ENCODE peak calls at places on chromosomes 4 and X, in four cellular contexts. K is K562, C is H1, Q is GM12878. O is an unnamed sample.

GRCh38 chr4:46886711-46887110 is 22.3 kb downstream of the COX7B2 start:
- DNase-seq in K (no peak), C (no peak), Q (no peak), O (peak; percentile 39)

GRCh38 chrX:71622347-71623104 is 4.2 kb upstream of the CXCR3 start:
- DNase-seq in K (peak; percentile 23), Q (peak; percentile 68), C (peak; percentile 53), O (peak; percentile 57)

GRCh38 chr4:77220841-77221613 is 64.0 kb downstream of the CCNG2 start:
- DNase-seq in Q (no peak), K (peak; percentile 10), C (no peak), O (peak; percentile 54)

GRCh38 chr4:162011039-162011438 is 152.8 kb downstream of the FSTL5 start:
- DNase-seq in Q (no peak), C (no peak), K (no peak), O (peak; percentile 0)

GRCh38 chr4:96465834-96466233 is 625.9 kb downstream of the PDHA2 start:
- DNase-seq in K (no peak), Q (no peak), C (no peak), O (no peak)

GRCh38 chr4:106264331-106264728 is 51.7 kb downstream of the TBCK start:
- DNase-seq in K (peak; percentile 11), C (no peak), Q (no peak), O (peak; percentile 17)

GRCh38 chr4:170259631-170260153 is 169.9 kb upstream of the AADAT start:
- DNase-seq in C (peak; percentile 89), K (peak; percentile 62), Q (peak; percentile 65), O (peak; percentile 60)

GRCh38 chr4:179415842-179416223 is 1973.6 kb upstream of the AGA start:
- DNase-seq in C (no peak), K (no peak), Q (no peak), O (peak; percentile 10)

GRCh38 chr4:55545681-55546632 is 752 bp downstream of the CLOCK start:
- DNase-seq in Q (no peak), C (peak; percentile 82), K (peak; percentile 75), O (peak; percentile 62)

GRCh38 chr4:81314196-81314896 is 99.3 kb upstream of the PRKG2 start:
- DNase-seq in K (no peak), C (no peak), Q (no peak), O (peak; percentile 91)

GRCh38 chrX:41180194-41180902 is 95.1 kb downstream of the USP9X start:
- DNase-seq in Q (peak; percentile 59), C (no peak), K (peak; percentile 40), O (peak; percentile 77)

GRCh38 chrX:16671005-16671404 is 21.0 kb downstream of the S100G start:
- DNase-seq in Q (no peak), C (no peak), K (peak; percentile 50), O (peak; percentile 72)

GRCh38 chr4:114040319-114041116 is 61.1 kb upstream of the ARSJ start:
- DNase-seq in Q (peak; percentile 36), K (no peak), C (no peak), O (peak; percentile 26)

GRCh38 chrX:140723251-140723650 is 13.7 kb downstream of the LINC00632 start:
- DNase-seq in Q (no peak), K (no peak), C (no peak), O (peak; percentile 19)

GRCh38 chrX:16946361-16946964 is at the start of gene REPS2:
- DNase-seq in Q (no peak), C (peak; percentile 78), K (peak; percentile 95), O (peak; percentile 18)

GRCh38 chr4:88284378-88285234 is at the start of gene PPM1K:
- DNase-seq in K (peak; percentile 98), Q (peak; percentile 93), C (peak; percentile 99), O (peak; percentile 98)

GRCh38 chr4:24434193-24434728 is 150.1 kb downstream of the DHX15 start:
- DNase-seq in K (no peak), Q (no peak), C (no peak), O (no peak)

GRCh38 chr4:85078016-85078415 is 111.5 kb upstream of the WDFY3 start:
- DNase-seq in Q (no peak), C (no peak), K (no peak), O (no peak)

GRCh38 chrX:129759576-129760061 is 20.1 kb upstream of the SASH3 start:
- DNase-seq in C (no peak), K (peak; percentile 18), Q (no peak), O (peak; percentile 83)

GRCh38 chrX:29787666-29788065 is 427.7 kb upstream of the MAGEB2 start:
- DNase-seq in C (no peak), K (no peak), Q (no peak), O (peak; percentile 33)

GRCh38 chrX:139766545-139766983 is 58.6 kb upstream of the MCF2 start:
- DNase-seq in C (no peak), Q (peak; percentile 8), K (no peak), O (no peak)

GRCh38 chrX:53018627-53019026 is 30.0 kb upstream of the GPR173 start:
- DNase-seq in C (no peak), Q (no peak), K (no peak), O (no peak)

GRCh38 chr4:156298230-156298629 is 344.6 kb upstream of the CTSO start:
- DNase-seq in C (no peak), Q (no peak), K (no peak), O (peak; percentile 97)

GRCh38 chr4:71472946-71473345 is 134.1 kb downstream of the SLC4A4 start:
- DNase-seq in Q (no peak), C (no peak), K (no peak), O (peak; percentile 89)

GRCh38 chrX:134925551-134925950 is 65.2 kb upstream of the SMIM10 start:
- DNase-seq in K (no peak), C (no peak), Q (no peak), O (no peak)

GRCh38 chr4:2101346-2102044 is 42.4 kb downstream of the NAT8L start:
- DNase-seq in Q (no peak), K (no peak), C (no peak), O (peak; percentile 48)

GRCh38 chr4:176945314-176945713 is 152.6 kb upstream of the VEGFC start:
- DNase-seq in Q (no peak), C (no peak), K (no peak), O (no peak)

GRCh38 chr4:153028535-153028934 is 92.4 kb downstream of the FHDC1 start:
- DNase-seq in Q (no peak), C (no peak), K (no peak), O (no peak)

GRCh38 chr4:74474345-74475099 is 29.6 kb downstream of the AREG start:
- DNase-seq in Q (no peak), K (no peak), C (no peak), O (peak; percentile 77)

GRCh38 chr4:40702800-40703151 is 47.0 kb upstream of the NSUN7 start:
- DNase-seq in K (no peak), Q (no peak), C (no peak), O (no peak)

GRCh38 chr4:55396305-55397023 is 707 bp downstream of the TMEM165 start:
- DNase-seq in K (peak; percentile 54), Q (no peak), C (peak; percentile 74), O (peak; percentile 38)

GRCh38 chrX:40172169-40172979 is 74.6 kb upstream of the BCOR start:
- DNase-seq in C (peak; percentile 50), K (peak; percentile 71), Q (no peak), O (peak; percentile 44)

GRCh38 chrX:40172980-40173661 is 75.4 kb upstream of the BCOR start:
- DNase-seq in C (no peak), Q (no peak), K (no peak), O (no peak)

GRCh38 chrX:40175416-40176255 is 77.9 kb upstream of the BCOR start:
- DNase-seq in C (peak; percentile 56), Q (no peak), K (peak; percentile 44), O (no peak)

GRCh38 chrX:40174594-40175415 is 77.0 kb upstream of the BCOR start:
- DNase-seq in K (no peak), C (peak; percentile 57), Q (no peak), O (no peak)

DNA sequence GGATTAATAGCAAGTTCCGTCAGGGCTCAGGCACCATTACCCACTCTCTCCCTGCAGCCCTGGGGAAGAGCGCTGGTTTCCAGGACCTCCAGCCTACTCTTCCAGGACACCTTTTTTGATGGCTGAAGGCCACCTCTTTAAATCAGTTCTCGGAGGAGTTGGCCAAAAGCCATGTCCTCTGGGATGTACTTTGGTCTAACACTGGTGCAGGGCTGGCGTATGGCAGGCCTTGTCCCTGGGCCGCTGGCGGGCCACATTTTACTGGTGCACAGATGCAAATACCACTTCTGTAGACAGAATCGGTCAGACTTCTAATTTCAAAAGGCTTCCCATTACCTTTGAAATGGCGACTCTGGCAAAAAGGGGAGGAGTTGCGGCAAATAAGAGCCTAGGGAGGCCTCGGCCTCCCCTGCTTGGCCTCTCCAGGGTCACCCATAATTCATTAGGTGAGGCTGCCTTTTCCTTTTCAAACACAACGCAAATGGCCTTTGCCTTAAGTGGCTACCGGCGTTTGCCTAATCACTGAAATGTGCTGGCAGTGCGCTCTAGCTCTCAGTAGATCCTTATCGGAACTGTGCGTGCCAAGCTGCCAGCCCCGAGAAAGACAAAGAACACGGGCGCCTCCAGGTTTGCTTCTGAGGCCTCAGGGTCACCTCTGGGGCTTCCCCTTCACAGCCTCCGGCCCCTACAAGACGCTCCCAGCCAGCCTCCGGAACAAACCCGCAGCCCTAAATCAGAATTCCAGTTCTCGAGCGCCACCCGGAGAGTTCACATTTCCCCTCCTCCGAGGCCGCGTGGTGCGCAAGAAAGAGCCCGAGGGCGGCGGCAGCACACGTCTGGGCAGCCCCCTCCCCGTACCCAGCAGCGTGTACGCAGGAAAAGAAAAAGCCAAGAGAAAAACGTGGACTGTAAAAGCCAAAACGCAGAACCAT is 76.2 kb upstream of the BCOR start:
- DNase-seq in K (no peak), C (peak; percentile 50), Q (no peak), O (no peak)
- TF ChIP-seq CHD1 in K (no peak), C (no peak), Q (no peak), O (no peak)

GRCh38 chr4:14924080-14924916 is 78.0 kb upstream of the CPEB2 start:
- DNase-seq in C (no peak), Q (no peak), K (no peak), O (no peak)
- TF ChIP-seq CHD1 in C (no peak), Q (no peak), K (no peak), O (no peak)

GRCh38 chr4:32831104-32831503 is 2110.9 kb downstream of the PCDH7 start:
- DNase-seq in C (no peak), Q (no peak), K (no peak), O (no peak)
- TF ChIP-seq CHD1 in C (no peak), Q (no peak), K (no peak), O (no peak)

GRCh38 chrX:77447339-77448149 is at the start of gene FGF16:
- DNase-seq in K (no peak), Q (no peak), C (peak; percentile 56), O (no peak)
- TF ChIP-seq CHD1 in K (no peak), Q (no peak), C (no peak), O (no peak)

GRCh38 chr4:138406881-138407280 is 164.7 kb upstream of the SLC7A11 start:
- DNase-seq in C (no peak), K (no peak), Q (no peak), O (peak; percentile 3)
- TF ChIP-seq CHD1 in C (no peak), K (no peak), Q (no peak), O (no peak)

GRCh38 chr4:144343143-144343755 is 202.7 kb upstream of the GYPA start:
- DNase-seq in C (no peak), Q (no peak), K (no peak), O (no peak)
- TF ChIP-seq CHD1 in C (no peak), Q (no peak), K (no peak), O (no peak)

DNA sequence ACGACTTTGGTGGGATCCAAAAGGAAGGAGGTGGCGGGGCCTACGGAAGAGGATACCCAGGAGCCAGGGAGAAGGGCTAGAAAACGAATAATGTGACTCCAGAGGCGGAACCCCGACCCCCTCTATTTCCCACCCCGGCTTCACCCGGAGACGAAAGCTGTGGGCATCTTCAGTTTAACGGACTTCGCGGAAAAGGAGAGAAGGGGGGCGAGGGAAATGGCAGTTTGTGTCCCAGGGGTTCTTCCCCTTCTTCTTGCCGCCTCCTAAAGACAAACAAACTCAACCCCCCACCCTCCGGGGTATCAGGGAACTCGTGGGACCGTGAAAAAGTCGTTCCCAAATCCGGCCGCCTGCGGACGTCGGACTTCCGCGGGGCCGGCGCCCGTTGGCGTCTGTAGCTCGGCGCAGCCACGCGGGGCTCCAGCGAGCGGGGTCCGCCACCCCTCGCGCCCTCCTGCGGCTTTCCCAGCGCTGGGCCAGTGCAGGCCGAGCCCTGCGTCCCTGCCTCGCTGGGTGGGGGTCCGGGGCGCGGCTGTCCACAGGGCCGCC is 3.6 kb upstream of the LEF1 start:
- DNase-seq in Q (no peak), K (no peak), C (peak; percentile 62), O (no peak)
- TF ChIP-seq CHD1 in Q (no peak), K (no peak), C (no peak), O (no peak)